ENCODE peak calls at places on chromosomes 1 and 21, in eight cellular contexts. K, S, H, Y, J, T, R and X are unnamed samples.

GRCh38 chr21:25457411-25457810 is 149.9 kb downstream of the MRPL39 start:
- DNase-seq in K (no peak), S (no peak), H (no peak), Y (peak), J (no peak), T (no peak), R (no peak), X (no peak)

GRCh38 chr21:24045373-24045772 is 1561.9 kb downstream of the MRPL39 start:
- DNase-seq in K (no peak), S (no peak), H (no peak), Y (no peak), J (no peak), T (no peak), R (no peak), X (no peak)

GRCh38 chr1:110170726-110171125 is 20.4 kb downstream of the SLC6A17 start:
- DNase-seq in K (no peak), S (no peak), H (no peak), Y (no peak), J (no peak), T (no peak), R (no peak), X (no peak)

GRCh38 chr1:46084553-46085448 is 47.6 kb downstream of the PIK3R3 start:
- DNase-seq in K (no peak), S (no peak), H (no peak), Y (no peak), J (no peak), T (no peak), R (no peak), X (no peak)

GRCh38 chr1:98797506-98797905 is 136.0 kb downstream of the SNX7 start:
- DNase-seq in K (no peak), S (no peak), H (no peak), Y (no peak), J (no peak), T (no peak), R (no peak), X (no peak)

GRCh38 chr1:99306056-99306455 is 41.8 kb downstream of the PLPPR4 start:
- DNase-seq in K (no peak), S (no peak), H (no peak), Y (no peak), J (no peak), T (no peak), R (no peak), X (no peak)

GRCh38 chr1:111990878-111991760 is 1.7 kb upstream of the KCND3 start:
- DNase-seq in K (no peak), S (no peak), H (peak), Y (peak), J (peak), T (peak), R (no peak), X (peak)

GRCh38 chr1:97186381-97186780 is 464.8 kb downstream of the PTBP2 start:
- DNase-seq in K (no peak), S (no peak), H (no peak), Y (peak), J (peak), T (no peak), R (no peak), X (no peak)

GRCh38 chr1:43067856-43068751 is 104.0 kb downstream of the EBNA1BP2 start:
- DNase-seq in K (no peak), S (no peak), H (no peak), Y (no peak), J (no peak), T (no peak), R (no peak), X (no peak)
- TF ChIP-seq POLR2A in K (no peak), S (no peak), H (no peak), Y (no peak), J (no peak), T (no peak), R (no peak), X (no peak)

DNA sequence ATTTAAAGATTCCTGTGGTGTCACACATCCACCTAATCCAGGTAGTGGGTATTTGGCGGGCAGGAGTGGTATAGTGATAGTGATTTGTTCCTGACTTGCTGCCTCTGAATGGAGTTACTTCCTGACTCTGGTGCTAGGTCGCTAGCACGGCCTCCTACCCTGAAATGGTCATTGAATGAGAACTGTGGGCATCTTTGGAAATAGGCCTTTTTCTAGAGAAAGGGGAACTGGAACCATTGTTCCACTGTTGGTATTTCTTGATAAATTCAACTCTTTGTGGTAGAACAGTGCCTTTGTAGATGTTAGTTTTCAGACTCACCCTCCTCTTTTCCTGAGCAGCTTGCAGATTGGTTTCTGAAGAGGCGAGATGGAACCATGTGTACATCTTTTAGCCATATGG is 1.5 kb downstream of the QSOX1 start:
- DNase-seq in K (peak), S (no peak), H (no peak), Y (no peak), J (no peak), T (no peak), R (no peak), X (no peak)
- H3K4me3 ChIP-seq in K (peak), S (no peak), H (no peak), Y (no peak), J (peak), T (peak), R (no peak), X (no peak)

GRCh38 chr1:48471103-48471502 is 901 bp downstream of the SPATA6 start:
- DNase-seq in K (no peak), S (no peak), H (peak), Y (peak), J (no peak), T (no peak), R (no peak), X (no peak)

GRCh38 chr1:48469616-48470500 is 2.1 kb downstream of the SPATA6 start:
- DNase-seq in K (no peak), S (peak), H (peak), Y (peak), J (no peak), T (peak), R (no peak), X (no peak)

GRCh38 chr1:48472747-48473146 is 743 bp upstream of the SPATA6 start:
- DNase-seq in K (no peak), S (no peak), H (no peak), Y (no peak), J (no peak), T (no peak), R (no peak), X (no peak)

GRCh38 chr1:48470506-48470905 is 1.5 kb downstream of the SPATA6 start:
- DNase-seq in K (no peak), S (no peak), H (peak), Y (peak), J (no peak), T (peak), R (no peak), X (no peak)

GRCh38 chr1:48471603-48472576 is at the start of gene SPATA6:
- DNase-seq in K (no peak), S (peak), H (peak), Y (peak), J (peak), T (peak), R (peak), X (peak)
- TF ChIP-seq POLR2A in K (peak), S (peak), H (peak), Y (peak), J (peak), T (peak), R (no peak), X (no peak)

GRCh38 chr1:92051948-92052347 is 22.2 kb downstream of the EPHX4 start:
- DNase-seq in K (no peak), S (no peak), H (no peak), Y (no peak), J (no peak), T (no peak), R (no peak), X (no peak)
- H3K4me3 ChIP-seq in K (no peak), S (no peak), H (no peak), Y (no peak), J (no peak), T (no peak), R (no peak), X (no peak)